ENCODE peak calls at places on chromosomes 13 and 19, in eight cellular contexts. One of them, this sample, is unnamed.

GRCh38 chr13:79722885-79723445 is 242.0 kb downstream of the NDFIP2 start:
- DNase-seq in caudate nucleus: no peak
- DNase-seq in progenitor cell of endocrine pancreas: no peak
- DNase-seq in activated CD8-positive, alpha-beta memory T cell treated with anti-CD3 and anti-CD28 coated beads, Interleukin-2, amount 10 ng/mL, durations not matched to agents 7 days and 5 days: no peak
- DNase-seq in RPMI7951: no peak
- DNase-seq in B cell: no peak
- DNase-seq in left ventricle myocardium superior: no peak
- DNase-seq in substantia nigra: no peak
- DNase-seq in this sample: no peak

GRCh38 chr13:45178349-45179142 is 22.3 kb downstream of the KCTD4 start:
- DNase-seq in B cell: no peak
- DNase-seq in activated CD8-positive, alpha-beta memory T cell treated with anti-CD3 and anti-CD28 coated beads, Interleukin-2, amount 10 ng/mL, durations not matched to agents 7 days and 5 days: peak; percentile 41
- DNase-seq in left ventricle myocardium superior: no peak
- DNase-seq in progenitor cell of endocrine pancreas: no peak
- DNase-seq in caudate nucleus: no peak
- DNase-seq in substantia nigra: no peak
- DNase-seq in RPMI7951: peak; percentile 67
- DNase-seq in this sample: no peak

GRCh38 chr13:109963384-109963783 is 177.0 kb upstream of the IRS2 start:
- DNase-seq in B cell: no peak
- DNase-seq in progenitor cell of endocrine pancreas: no peak
- DNase-seq in left ventricle myocardium superior: no peak
- DNase-seq in activated CD8-positive, alpha-beta memory T cell treated with anti-CD3 and anti-CD28 coated beads, Interleukin-2, amount 10 ng/mL, durations not matched to agents 7 days and 5 days: no peak
- DNase-seq in RPMI7951: no peak
- DNase-seq in substantia nigra: no peak
- DNase-seq in caudate nucleus: no peak
- DNase-seq in this sample: no peak

GRCh38 chr19:35162471-35163326 is 8.2 kb downstream of the FXYD5 start:
- DNase-seq in caudate nucleus: no peak
- DNase-seq in left ventricle myocardium superior: no peak
- DNase-seq in progenitor cell of endocrine pancreas: no peak
- DNase-seq in B cell: no peak
- DNase-seq in activated CD8-positive, alpha-beta memory T cell treated with anti-CD3 and anti-CD28 coated beads, Interleukin-2, amount 10 ng/mL, durations not matched to agents 7 days and 5 days: no peak
- DNase-seq in substantia nigra: no peak
- DNase-seq in RPMI7951: peak; percentile 92
- DNase-seq in this sample: no peak

GRCh38 chr19:29679598-29680210 is 14.4 kb downstream of the PLEKHF1 start:
- DNase-seq in RPMI7951: no peak
- DNase-seq in activated CD8-positive, alpha-beta memory T cell treated with anti-CD3 and anti-CD28 coated beads, Interleukin-2, amount 10 ng/mL, durations not matched to agents 7 days and 5 days: no peak
- DNase-seq in substantia nigra: no peak
- DNase-seq in B cell: no peak
- DNase-seq in caudate nucleus: no peak
- DNase-seq in left ventricle myocardium superior: no peak
- DNase-seq in progenitor cell of endocrine pancreas: no peak
- DNase-seq in this sample: no peak

GRCh38 chr13:89783221-89783755 is 1564.2 kb upstream of the MIR17HG start:
- DNase-seq in caudate nucleus: no peak
- DNase-seq in left ventricle myocardium superior: no peak
- DNase-seq in RPMI7951: no peak
- DNase-seq in progenitor cell of endocrine pancreas: no peak
- DNase-seq in substantia nigra: no peak
- DNase-seq in activated CD8-positive, alpha-beta memory T cell treated with anti-CD3 and anti-CD28 coated beads, Interleukin-2, amount 10 ng/mL, durations not matched to agents 7 days and 5 days: no peak
- DNase-seq in B cell: no peak
- DNase-seq in this sample: no peak

GRCh38 chr19:8038815-8039214 is 13.7 kb upstream of the CCL25 start:
- DNase-seq in left ventricle myocardium superior: no peak
- DNase-seq in substantia nigra: no peak
- DNase-seq in RPMI7951: no peak
- DNase-seq in caudate nucleus: no peak
- DNase-seq in progenitor cell of endocrine pancreas: no peak
- DNase-seq in activated CD8-positive, alpha-beta memory T cell treated with anti-CD3 and anti-CD28 coated beads, Interleukin-2, amount 10 ng/mL, durations not matched to agents 7 days and 5 days: no peak
- DNase-seq in B cell: no peak
- DNase-seq in this sample: no peak

GRCh38 chr13:36875431-36875830 is 44.6 kb downstream of the SMAD9 start:
- DNase-seq in activated CD8-positive, alpha-beta memory T cell treated with anti-CD3 and anti-CD28 coated beads, Interleukin-2, amount 10 ng/mL, durations not matched to agents 7 days and 5 days: no peak
- DNase-seq in substantia nigra: no peak
- DNase-seq in B cell: no peak
- DNase-seq in caudate nucleus: no peak
- DNase-seq in RPMI7951: no peak
- DNase-seq in left ventricle myocardium superior: no peak
- DNase-seq in progenitor cell of endocrine pancreas: no peak
- DNase-seq in this sample: no peak

This sample was measured in C1 segment of cervical spinal cord.